ENCODE peak calls at places on chromosomes 11 and 22, in seven cellular contexts. F, J, D, I, L, U and O are unnamed samples.

GRCh38 chr11:114447892-114448291 is 8.6 kb downstream of the REXO2 start:
- DNase-seq in F (peak; percentile 85), J (no peak), D (no peak), I (no peak), L (no peak), U (no peak), O (no peak)

GRCh38 chr11:45224766-45225165 is 61.4 kb downstream of the SYT13 start:
- DNase-seq in F (no peak), J (no peak), D (no peak), I (no peak), L (no peak), U (no peak), O (no peak)

GRCh38 chr11:72353861-72354260 is 80.5 kb downstream of the CLPB start:
- DNase-seq in F (peak; percentile 22), J (no peak), D (no peak), I (no peak), L (no peak), U (no peak), O (no peak)

GRCh38 chr11:95154514-95154913 is 64.9 kb downstream of the ENDOD1 start:
- DNase-seq in F (peak; percentile 19), J (peak; percentile 63), D (peak; percentile 47), I (peak; percentile 52), L (peak; percentile 66), U (peak; percentile 72), O (peak; percentile 28)

GRCh38 chr11:68331338-68331947 is 19.1 kb downstream of the LRP5 start:
- DNase-seq in F (no peak), J (no peak), D (no peak), I (no peak), L (no peak), U (no peak), O (no peak)

GRCh38 chr11:1728931-1729691 is 21.3 kb downstream of the IFITM10 start:
- DNase-seq in F (no peak), J (peak; percentile 55), D (no peak), I (no peak), L (no peak), U (no peak), O (no peak)

GRCh38 chr11:4416306-4416705 is 22.8 kb upstream of the TRIM21 start:
- DNase-seq in F (no peak), J (no peak), D (no peak), I (no peak), L (no peak), U (no peak), O (no peak)

GRCh38 chr11:111777094-111778046 is 11.2 kb upstream of the PPP2R1B start:
- DNase-seq in F (peak; percentile 82), J (no peak), D (no peak), I (peak; percentile 55), L (peak; percentile 62), U (peak; percentile 63), O (no peak)

GRCh38 chr11:16981651-16982194 is 32.5 kb downstream of the PLEKHA7 start:
- DNase-seq in F (peak; percentile 14), J (no peak), D (no peak), I (no peak), L (no peak), U (no peak), O (no peak)

GRCh38 chr11:72326151-72326842 is 82.3 kb upstream of the PHOX2A start:
- DNase-seq in F (peak; percentile 73), J (peak; percentile 13), D (peak; percentile 16), I (no peak), L (no peak), U (no peak), O (no peak)

GRCh38 chr11:71935338-71935925 is 6.6 kb downstream of the RNF121 start:
- DNase-seq in F (no peak), J (no peak), D (no peak), I (no peak), L (no peak), U (no peak), O (no peak)

GRCh38 chr11:78149646-78150045 is 10.2 kb upstream of the ALG8 start:
- DNase-seq in F (peak; percentile 87), J (no peak), D (no peak), I (no peak), L (no peak), U (no peak), O (no peak)

GRCh38 chr11:92070026-92070889 is 154.4 kb upstream of the FAT3 start:
- DNase-seq in F (no peak), J (no peak), D (no peak), I (no peak), L (no peak), U (no peak), O (no peak)

GRCh38 chr11:28049338-28050216 is 58.4 kb downstream of the KIF18A start:
- DNase-seq in F (peak; percentile 54), J (no peak), D (no peak), I (no peak), L (no peak), U (no peak), O (no peak)

GRCh38 chr22:38792833-38793232 is 1.1 kb downstream of the DNAL4 start:
- DNase-seq in F (peak; percentile 59), J (peak; percentile 10), D (no peak), I (no peak), L (no peak), U (no peak), O (no peak)

GRCh38 chr11:128686745-128687177 is 7.1 kb upstream of the FLI1 start:
- DNase-seq in F (peak; percentile 50), J (peak; percentile 65), D (peak; percentile 41), I (no peak), L (peak; percentile 46), U (peak; percentile 55), O (no peak)

GRCh38 chr11:84564180-84564866 is 1062.8 kb downstream of the DLG2 start:
- DNase-seq in F (peak; percentile 44), J (peak; percentile 28), D (no peak), I (no peak), L (peak; percentile 34), U (peak; percentile 41), O (no peak)

GRCh38 chr22:23211622-23212021 is 31.3 kb downstream of the BCR start:
- DNase-seq in F (no peak), J (no peak), D (no peak), I (no peak), L (no peak), U (no peak), O (no peak)

GRCh38 chr11:4479676-4480075 is 2.8 kb upstream of the OR52K1 start:
- DNase-seq in F (no peak), J (no peak), D (no peak), I (no peak), L (no peak), U (no peak), O (no peak)

GRCh38 chr11:104164028-104164520 is at the start of gene PDGFD:
- DNase-seq in F (peak; percentile 70), J (peak; percentile 29), D (no peak), I (peak; percentile 49), L (peak; percentile 47), U (peak; percentile 62), O (no peak)

GRCh38 chr11:15937601-15938361 is 418.6 kb downstream of the SOX6 start:
- DNase-seq in F (peak; percentile 32), J (no peak), D (no peak), I (no peak), L (no peak), U (no peak), O (no peak)

GRCh38 chr11:118000850-118001228 is 14.6 kb downstream of the IL10RA start:
- DNase-seq in F (no peak), J (no peak), D (no peak), I (no peak), L (no peak), U (no peak), O (no peak)

GRCh38 chr11:33652001-33652400 is 48.6 kb downstream of the C11orf91 start:
- DNase-seq in F (peak; percentile 17), J (no peak), D (no peak), I (no peak), L (no peak), U (no peak), O (no peak)

GRCh38 chr11:69818243-69819108 is 740 bp downstream of the FGF3 start:
- DNase-seq in F (no peak), J (no peak), D (no peak), I (no peak), L (no peak), U (no peak), O (no peak)

GRCh38 chr11:108775324-108775723 is 110.5 kb downstream of the DDX10 start:
- DNase-seq in F (no peak), J (no peak), D (no peak), I (no peak), L (no peak), U (no peak), O (no peak)

GRCh38 chr11:125348704-125349635 is 147.1 kb downstream of the FEZ1 start:
- DNase-seq in F (peak; percentile 19), J (peak; percentile 56), D (peak; percentile 18), I (peak; percentile 43), L (peak; percentile 74), U (peak; percentile 73), O (peak; percentile 9)

GRCh38 chr11:63635762-63636465 is 21.7 kb upstream of the PLAAT3 start:
- DNase-seq in F (peak; percentile 63), J (peak; percentile 67), D (peak; percentile 50), I (peak; percentile 23), L (peak; percentile 74), U (peak; percentile 70), O (peak; percentile 59)

GRCh38 chr11:93160808-93161207 is 37.0 kb downstream of the SLC36A4 start:
- DNase-seq in F (no peak), J (no peak), D (no peak), I (no peak), L (no peak), U (no peak), O (no peak)

GRCh38 chr11:32176223-32176811 is 85.4 kb downstream of the RCN1 start:
- DNase-seq in F (peak; percentile 76), J (peak; percentile 81), D (peak; percentile 61), I (peak; percentile 86), L (peak; percentile 74), U (peak; percentile 70), O (peak; percentile 68)

GRCh38 chr11:19290356-19290755 is 49.6 kb upstream of the E2F8 start:
- DNase-seq in F (no peak), J (no peak), D (no peak), I (no peak), L (no peak), U (no peak), O (no peak)

GRCh38 chr22:43921361-43921760 is 2.2 kb upstream of the PNPLA3 start:
- DNase-seq in F (peak; percentile 77), J (no peak), D (no peak), I (no peak), L (no peak), U (no peak), O (no peak)

GRCh38 chr11:92401507-92401906 is 176.9 kb downstream of the FAT3 start:
- DNase-seq in F (no peak), J (no peak), D (no peak), I (no peak), L (no peak), U (no peak), O (no peak)

GRCh38 chr11:70038034-70038834 is 39.9 kb upstream of the ANO1 start:
- DNase-seq in F (no peak), J (no peak), D (no peak), I (no peak), L (no peak), U (no peak), O (no peak)

GRCh38 chr11:73218106-73218829 is at the start of gene P2RY2:
- DNase-seq in F (no peak), J (peak; percentile 54), D (peak; percentile 15), I (peak; percentile 22), L (peak; percentile 58), U (peak; percentile 72), O (no peak)

GRCh38 chr11:14577835-14578529 is 57.8 kb upstream of the PSMA1 start:
- DNase-seq in F (no peak), J (no peak), D (no peak), I (no peak), L (no peak), U (no peak), O (no peak)

GRCh38 chr22:44427506-44428470 is 70.2 kb downstream of the RTL6 start:
- DNase-seq in F (no peak), J (no peak), D (no peak), I (no peak), L (no peak), U (no peak), O (no peak)

GRCh38 chr11:110184974-110185597 is 91.9 kb downstream of the ZC3H12C start:
- DNase-seq in F (peak; percentile 83), J (no peak), D (no peak), I (no peak), L (no peak), U (no peak), O (no peak)

GRCh38 chr22:24319451-24319850 is 48.8 kb downstream of the SPECC1L start:
- DNase-seq in F (peak; percentile 74), J (no peak), D (no peak), I (no peak), L (no peak), U (no peak), O (no peak)